ENCODE peak calls at places on chromosomes 7 and 10, in nine cellular contexts. E is dorsolateral prefrontal cortex, P is fibroblast of the aortic adventitia, J is osteoblast, H is ovary, Q is body of pancreas, O is DND-41, K is fibroblast of lung, S is A549. M is an unnamed sample.

GRCh38 chr10:68271104-68271882 is 39.4 kb upstream of the ATOH7 start:
- DNase-seq in Q (no peak), J (no peak), E (no peak), K (no peak), P (peak; percentile 88), H (no peak), O (no peak), S (no peak), M (no peak)

GRCh38 chr7:148772297-148773089 is 73.8 kb downstream of the CUL1 start:
- DNase-seq in Q (no peak), O (no peak), E (no peak), J (peak; percentile 92), K (peak; percentile 87), P (peak; percentile 65), S (peak; percentile 63), H (no peak), M (no peak)

GRCh38 chr10:119849031-119849789 is 23.4 kb downstream of the MCMBP start:
- DNase-seq in J (no peak), P (peak; percentile 68), S (peak; percentile 34), H (no peak), E (no peak), K (peak; percentile 20), O (no peak), Q (no peak), M (no peak)

GRCh38 chr10:12730809-12731519 is 270.5 kb downstream of the CCDC3 start:
- DNase-seq in O (no peak), S (no peak), Q (no peak), P (peak; percentile 87), H (no peak), K (peak; percentile 18), E (no peak), J (no peak), M (no peak)

GRCh38 chr10:72746606-72747357 is 54.8 kb downstream of the MCU start:
- DNase-seq in Q (no peak), E (no peak), H (no peak), P (no peak), O (no peak), J (no peak), S (no peak), K (no peak), M (no peak)

GRCh38 chr10:102634696-102635095 is 9.6 kb upstream of the TRIM8 start:
- DNase-seq in S (no peak), P (no peak), K (no peak), O (no peak), Q (no peak), E (no peak), H (no peak), J (peak; percentile 61), M (no peak)

GRCh38 chr10:116056445-116057293 is 216.3 kb downstream of the GFRA1 start:
- DNase-seq in O (no peak), P (no peak), E (no peak), S (peak; percentile 60), Q (peak; percentile 19), H (no peak), J (no peak), K (peak; percentile 5), M (no peak)

GRCh38 chr7:94069154-94069739 is 65.1 kb upstream of the BET1 start:
- DNase-seq in P (no peak), S (no peak), K (no peak), Q (no peak), E (no peak), J (no peak), H (no peak), O (no peak), M (no peak)

GRCh38 chr10:77478248-77478963 is 159.2 kb downstream of the KCNMA1 start:
- DNase-seq in H (no peak), K (peak; percentile 83), S (no peak), E (no peak), Q (no peak), J (peak; percentile 96), O (no peak), P (peak; percentile 67), M (no peak)

GRCh38 chr7:11343136-11343535 is 369.5 kb downstream of the PHF14 start:
- DNase-seq in S (no peak), H (no peak), E (no peak), K (no peak), O (no peak), Q (no peak), J (no peak), P (no peak), M (no peak)

GRCh38 chr7:11341285-11341944 is 367.7 kb downstream of the PHF14 start:
- DNase-seq in H (no peak), O (no peak), J (no peak), Q (no peak), E (no peak), S (peak; percentile 47), K (peak; percentile 54), P (peak; percentile 51), M (peak; percentile 61)

GRCh38 chr7:11345621-11346020 is 371.9 kb downstream of the PHF14 start:
- DNase-seq in P (peak; percentile 28), K (no peak), S (no peak), Q (no peak), E (no peak), O (no peak), H (no peak), J (no peak), M (no peak)

GRCh38 chr7:11346312-11346711 is 372.6 kb downstream of the PHF14 start:
- DNase-seq in Q (no peak), H (no peak), K (no peak), P (no peak), O (no peak), E (no peak), S (no peak), J (no peak), M (no peak)

GRCh38 chr7:11343818-11344413 is 370.2 kb downstream of the PHF14 start:
- DNase-seq in E (no peak), J (no peak), Q (no peak), H (no peak), S (peak; percentile 43), K (peak; percentile 59), O (no peak), P (peak; percentile 67), M (no peak)
- TF ChIP-seq CTCF in E (peak; percentile 76), J (peak; percentile 75), Q (peak; percentile 77), H (peak; percentile 72), S (peak; percentile 83), K (peak; percentile 66), O (peak; percentile 75), P (peak; percentile 67), M (peak; percentile 73)

DNA sequence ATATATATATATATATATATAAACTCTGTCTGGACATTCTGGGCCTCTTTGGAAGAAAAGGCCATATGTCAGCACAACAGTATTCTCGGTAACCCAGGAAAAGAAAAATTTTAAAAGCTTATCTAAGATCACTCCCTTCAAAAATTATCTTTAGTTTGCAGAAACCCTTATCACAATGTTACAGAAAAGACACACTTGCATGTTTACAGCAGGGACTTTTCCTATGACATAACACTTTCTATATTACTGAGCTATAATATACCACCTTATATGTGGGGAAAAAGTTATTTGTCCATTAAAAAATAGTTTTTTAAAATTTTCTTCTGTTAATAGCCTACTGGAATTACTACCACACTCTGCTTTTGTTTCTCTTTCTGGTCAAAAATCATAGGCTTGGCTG is 25.4 kb downstream of the ANKRD61 start:
- DNase-seq in P (no peak), J (peak; percentile 46), E (no peak), O (no peak), H (no peak), K (no peak), Q (no peak), S (no peak), M (no peak)
- H3K4me3 ChIP-seq in P (peak overlapping the region; percentile 35), J (no peak overlapping the region), E (no peak overlapping the region), O (no peak overlapping the region), H (no peak overlapping the region), K (peak overlapping the region; percentile 87), Q (no peak overlapping the region), S (no peak overlapping the region), M (no peak overlapping the region)

DNA sequence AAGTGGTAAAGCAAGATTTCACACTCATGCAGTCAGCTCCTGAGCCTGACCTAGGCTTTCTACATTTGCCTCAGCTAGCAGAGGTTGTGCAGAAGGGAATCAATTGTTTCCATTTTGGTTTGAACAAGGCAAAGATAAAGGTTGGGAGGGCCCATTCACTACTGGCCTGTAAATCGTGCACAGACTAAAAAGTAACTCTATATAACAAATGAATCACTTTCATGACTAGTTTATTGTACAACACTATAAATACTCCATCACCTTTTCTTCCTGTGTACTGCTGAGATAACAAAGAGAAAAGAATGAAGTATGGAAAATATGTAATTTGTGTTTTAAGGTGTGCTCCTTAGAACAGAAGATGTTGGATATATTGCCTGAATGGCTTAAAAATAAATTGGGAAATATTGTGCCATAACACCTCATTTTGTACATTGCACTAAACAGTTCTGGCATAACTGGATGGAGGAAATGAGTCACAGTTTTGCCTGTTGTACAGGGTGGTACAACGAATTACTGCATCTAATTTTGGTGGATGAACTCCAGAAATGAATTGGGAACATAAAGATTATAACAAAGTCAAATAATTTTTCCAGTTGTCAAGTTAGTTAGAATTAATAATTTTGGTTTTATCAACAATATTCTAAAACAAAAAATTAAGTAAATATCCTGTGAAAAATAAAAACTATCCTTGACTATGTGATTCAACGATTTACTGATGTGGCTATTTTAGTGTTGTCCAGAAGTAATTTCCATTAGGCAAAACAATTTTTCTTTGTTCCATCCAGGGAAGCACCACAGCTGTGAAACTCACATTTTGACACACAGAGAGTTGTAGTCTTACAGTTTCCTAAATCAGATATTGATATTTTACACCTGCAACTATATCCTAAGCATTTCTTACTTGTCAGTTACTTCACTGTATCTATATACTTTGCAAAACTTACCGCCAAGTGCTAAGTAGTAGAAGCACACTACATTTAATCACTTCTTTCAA is 18.0 kb downstream of the SEMA3C start:
- DNase-seq in J (peak; percentile 21), E (no peak), S (no peak), Q (no peak), H (no peak), P (peak; percentile 88), K (peak; percentile 89), O (no peak), M (no peak)
- TF ChIP-seq CTCF in J (no peak), E (no peak), S (no peak), Q (no peak), H (no peak), P (no peak), K (no peak), O (no peak), M (no peak)

GRCh38 chr10:36531621-36532020 is 593.8 kb upstream of the ANKRD30A start:
- DNase-seq in P (peak; percentile 45), O (no peak), J (peak; percentile 79), S (no peak), H (no peak), E (no peak), Q (no peak), K (no peak), M (no peak)

GRCh38 chr10:36538945-36539586 is 586.3 kb upstream of the ANKRD30A start:
- DNase-seq in H (no peak), E (no peak), P (peak; percentile 72), K (peak; percentile 28), Q (no peak), S (peak; percentile 73), J (peak; percentile 48), O (no peak), M (no peak)

GRCh38 chr10:36533316-36533715 is 592.1 kb upstream of the ANKRD30A start:
- DNase-seq in S (no peak), H (no peak), Q (no peak), J (peak; percentile 57), K (no peak), E (no peak), O (no peak), P (no peak), M (no peak)

GRCh38 chr10:36534471-36535002 is 590.9 kb upstream of the ANKRD30A start:
- DNase-seq in J (peak; percentile 68), O (no peak), P (peak; percentile 76), E (no peak), Q (no peak), K (peak; percentile 37), S (peak; percentile 40), H (no peak), M (no peak)
- H3K4me3 ChIP-seq in J (no peak overlapping the region), O (no peak overlapping the region), P (no peak overlapping the region), E (no peak overlapping the region), Q (no peak overlapping the region), K (no peak overlapping the region), S (no peak overlapping the region), H (no peak overlapping the region), M (no peak overlapping the region)